ENCODE peak calls at places on chromosome 21, in seven cellular contexts. V is CD8-positive, alpha-beta T cell; A is transverse colon; S is cardiac muscle cell; Y is spleen; I is fibroblast of lung; Q is HCT116. T is an unnamed sample.

GRCh38 chr21:38857152-38857825 is 51.6 kb downstream of the ETS2 start:
- DNase-seq in Y (no peak), Q (no peak), V (no peak), I (no peak), S (no peak), A (no peak), T (no peak)

GRCh38 chr21:25573409-25574206 is 33.7 kb downstream of the MRPL39 start:
- DNase-seq in V (no peak), S (peak; percentile 74), A (no peak), I (peak; percentile 98), Y (no peak), Q (peak; percentile 24), T (no peak)

GRCh38 chr21:46667191-46667734 is 31.8 kb downstream of the PRMT2 start:
- DNase-seq in Y (no peak), S (peak; percentile 37), V (no peak), I (peak; percentile 48), A (no peak), Q (no peak), T (no peak)

GRCh38 chr21:41678944-41679343 is 87.9 kb downstream of the RIPK4 start:
- DNase-seq in Q (peak; percentile 96), Y (peak; percentile 81), A (peak; percentile 96), I (peak; percentile 99), V (no peak), S (peak; percentile 98), T (peak; percentile 89)

GRCh38 chr21:42401164-42401563 is 2.5 kb upstream of the UBASH3A start:
- DNase-seq in Q (no peak), V (no peak), S (peak; percentile 36), I (peak; percentile 41), A (no peak), Y (no peak), T (peak; percentile 85)

GRCh38 chr21:42062543-42063022 is 8.5 kb upstream of the UMODL1 start:
- DNase-seq in Q (no peak), A (peak; percentile 76), I (no peak), Y (peak; percentile 97), S (no peak), V (peak; percentile 96), T (no peak)

GRCh38 chr21:31732891-31733520 is 1.1 kb upstream of the SCAF4 start:
- DNase-seq in S (peak; percentile 28), Q (no peak), I (peak; percentile 26), V (peak; percentile 53), A (peak; percentile 20), Y (no peak), T (no peak)

GRCh38 chr21:26843912-26844257 is 1.3 kb downstream of the ADAMTS1 start:
- DNase-seq in S (peak; percentile 66), I (peak; percentile 89), Y (no peak), Q (no peak), A (no peak), V (no peak), T (peak; percentile 8)

GRCh38 chr21:25428537-25428936 is 178.7 kb downstream of the MRPL39 start:
- DNase-seq in Q (no peak), I (no peak), V (no peak), Y (no peak), S (no peak), A (no peak), T (no peak)

GRCh38 chr21:15370576-15370975 is 305.8 kb upstream of the NRIP1 start:
- DNase-seq in Q (no peak), A (no peak), Y (no peak), V (no peak), I (no peak), S (no peak), T (no peak)

GRCh38 chr21:30209571-30209970 is 6.3 kb downstream of the CLDN8 start:
- DNase-seq in V (no peak), I (no peak), Q (no peak), Y (no peak), S (peak; percentile 27), A (no peak), T (no peak)

GRCh38 chr21:38234395-38235142 is 22.2 kb upstream of the KCNJ15 start:
- DNase-seq in Q (no peak), I (no peak), A (peak; percentile 47), V (no peak), S (no peak), Y (no peak), T (peak; percentile 87)

GRCh38 chr21:16070207-16070651 is 340.4 kb downstream of the USP25 start:
- DNase-seq in Y (no peak), V (no peak), S (no peak), A (no peak), I (peak; percentile 85), Q (no peak), T (no peak)

GRCh38 chr21:46606427-46606813 is 1.5 kb upstream of the S100B start:
- DNase-seq in S (no peak), A (no peak), I (no peak), Y (no peak), V (no peak), Q (no peak), T (no peak)

GRCh38 chr21:42534901-42535378 is 21.3 kb downstream of the SLC37A1 start:
- DNase-seq in Q (no peak), V (no peak), I (no peak), Y (no peak), A (peak; percentile 19), S (no peak), T (no peak)

GRCh38 chr21:37855568-37856391 is 60.5 kb downstream of the KCNJ6 start:
- DNase-seq in Q (no peak), A (no peak), Y (no peak), S (peak; percentile 49), V (no peak), I (peak; percentile 90), T (no peak)

GRCh38 chr21:26946744-26947446 is 20.0 kb downstream of the ADAMTS5 start:
- DNase-seq in Y (no peak), Q (no peak), V (no peak), I (no peak), A (no peak), S (no peak), T (no peak)

GRCh38 chr21:43024737-43025136 is 50.4 kb downstream of the PKNOX1 start:
- DNase-seq in A (no peak), Q (no peak), I (no peak), Y (peak; percentile 9), S (no peak), V (no peak), T (no peak)

GRCh38 chr21:23977971-23978370 is 1629.3 kb downstream of the MRPL39 start:
- DNase-seq in Q (no peak), S (no peak), V (no peak), Y (no peak), I (peak; percentile 41), A (no peak), T (no peak)

GRCh38 chr21:17003763-17004373 is 509.0 kb upstream of the CXADR start:
- DNase-seq in I (peak; percentile 77), Y (no peak), A (no peak), Q (no peak), V (no peak), S (peak; percentile 1), T (no peak)

GRCh38 chr21:16088121-16088520 is 358.3 kb downstream of the USP25 start:
- DNase-seq in Y (no peak), A (no peak), Q (no peak), S (no peak), I (no peak), V (no peak), T (no peak)

GRCh38 chr21:34888569-34889286 is 160.4 kb downstream of the RUNX1 start:
- DNase-seq in I (peak; percentile 96), Q (peak; percentile 86), Y (peak; percentile 96), V (peak; percentile 80), A (peak; percentile 96), S (peak; percentile 98), T (peak; percentile 93)
- H3K4me1 ChIP-seq in I (peaks cover 3% of the 10 kb centered on the region), Q (peaks cover 46% of the 10 kb centered on the region), Y (peaks cover 45% of the 10 kb centered on the region), V (peaks cover 34% of the 10 kb centered on the region), A (peaks cover 19% of the 10 kb centered on the region), S (peaks cover 8% of the 10 kb centered on the region), T (peaks cover 11% of the 10 kb centered on the region)

DNA sequence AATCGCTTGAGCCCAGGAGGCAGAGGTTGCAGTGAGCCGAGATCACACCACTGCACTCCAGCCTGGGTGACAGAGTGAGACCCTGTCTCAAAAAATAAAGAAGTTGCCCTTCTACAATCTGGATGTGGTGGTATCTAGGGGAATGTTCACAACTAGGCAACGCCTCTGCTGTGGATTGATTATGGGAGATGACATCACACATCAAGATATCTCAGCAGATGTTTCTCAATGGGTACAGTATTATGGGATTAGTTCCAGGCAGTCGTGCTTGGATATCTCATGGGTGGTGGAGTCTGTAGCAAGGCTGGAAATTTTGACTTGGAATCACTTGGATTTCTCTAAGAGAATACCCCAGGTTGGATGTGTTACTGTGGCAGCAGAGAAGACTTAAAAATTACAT is 7.7 kb downstream of the IFNAR2 start:
- DNase-seq in Y (no peak), I (no peak), Q (no peak), S (peak; percentile 57), V (no peak), A (no peak), T (no peak)
- H3K4me1 ChIP-seq in Y (peaks cover 74% of the 10 kb centered on the region), I (no peaks in the 10 kb centered on the region), Q (no peaks in the 10 kb centered on the region), S (peaks cover 4% of the 10 kb centered on the region), V (peaks cover 93% of the 10 kb centered on the region), A (no peaks in the 10 kb centered on the region), T (no peaks in the 10 kb centered on the region)

DNA sequence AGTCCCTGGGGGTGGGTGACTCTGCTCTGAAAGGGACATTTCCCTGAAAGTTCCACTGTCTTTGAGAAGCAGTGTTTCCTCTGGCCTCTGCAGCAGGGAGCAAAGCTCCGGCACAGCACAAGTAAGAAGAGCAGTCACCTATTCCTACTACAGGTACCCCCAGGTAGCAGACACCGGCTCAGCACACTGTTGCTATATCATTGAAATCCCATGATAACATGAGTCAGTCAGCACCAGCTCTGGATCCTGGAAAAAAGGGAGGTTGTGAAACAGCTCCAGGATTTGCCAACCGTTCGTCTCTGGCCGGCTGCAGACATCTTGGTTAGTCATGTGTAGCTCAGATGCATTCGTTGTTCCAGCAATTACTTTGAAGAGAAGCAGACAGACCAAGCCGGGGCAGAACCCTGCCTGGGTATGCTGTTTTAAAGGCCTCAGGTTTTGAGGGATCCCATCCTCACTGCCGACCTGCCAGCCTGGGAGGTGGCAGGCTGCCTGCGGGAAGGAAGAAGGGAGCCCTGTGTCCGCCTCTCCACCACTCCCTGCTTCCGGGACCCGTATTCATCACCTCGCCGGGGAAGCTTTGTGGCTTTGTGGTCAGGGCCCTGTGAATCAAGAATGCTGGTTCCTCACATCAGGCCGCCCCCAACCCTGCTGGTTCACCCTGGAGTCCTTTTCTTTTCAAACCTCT is 139.2 kb downstream of the CLIC6 start:
- DNase-seq in I (peak; percentile 94), Q (peak; percentile 82), V (peak; percentile 65), S (peak; percentile 95), A (no peak), Y (peak; percentile 83), T (no peak)
- H3K4me1 ChIP-seq in I (peaks cover 43% of the 10 kb centered on the region), Q (peaks cover 83% of the 10 kb centered on the region), V (peaks cover 44% of the 10 kb centered on the region), S (no peaks in the 10 kb centered on the region), A (peaks cover 6% of the 10 kb centered on the region), Y (peaks cover 27% of the 10 kb centered on the region), T (no peaks in the 10 kb centered on the region)

DNA sequence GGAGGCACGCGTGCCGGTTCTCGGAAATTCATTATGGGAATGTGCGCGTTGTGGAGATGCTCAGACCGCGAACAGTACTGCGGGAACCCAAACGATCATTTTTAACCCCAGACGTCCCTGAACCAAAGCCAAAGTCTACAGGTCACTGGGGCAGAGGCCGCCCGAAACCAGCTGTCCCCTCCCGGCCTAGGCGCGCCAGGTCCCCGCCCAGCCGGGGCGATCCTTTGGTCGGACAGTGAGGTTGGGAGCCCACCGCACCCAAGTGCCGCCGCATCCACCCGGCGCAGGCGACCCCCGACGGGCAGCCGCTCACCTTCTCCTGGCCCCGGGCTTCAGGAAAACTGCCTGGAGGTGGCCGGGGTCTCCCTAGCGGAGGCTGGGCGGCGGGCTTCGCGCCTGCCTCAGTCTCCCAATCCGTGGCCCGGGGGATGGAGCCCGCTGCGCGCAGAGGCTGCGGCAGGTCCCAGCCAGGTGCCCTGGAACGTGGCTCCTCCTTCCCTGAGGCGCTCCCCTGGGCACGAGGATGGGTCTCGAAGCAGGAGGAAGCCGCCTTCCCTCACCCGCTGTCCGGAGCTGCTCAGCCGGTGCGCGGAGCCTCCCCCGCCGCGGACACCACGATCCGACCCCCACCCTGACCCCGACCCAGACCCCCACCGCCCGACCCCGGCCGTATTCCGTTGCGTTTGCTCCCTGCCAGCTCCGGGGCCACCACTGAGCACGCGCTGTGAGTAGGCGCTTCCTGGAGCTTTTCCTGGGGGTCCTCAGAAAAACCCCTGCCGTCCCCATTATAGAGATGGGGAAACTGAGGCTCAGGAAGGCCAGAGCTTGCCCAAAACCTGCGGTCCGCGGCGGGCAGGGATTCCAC is 8.1 kb upstream of the SLX9 start:
- DNase-seq in V (peak; percentile 60), I (no peak), Q (no peak), A (no peak), S (no peak), Y (peak; percentile 88), T (no peak)
- H3K4me1 ChIP-seq in V (peaks cover 51% of the 10 kb centered on the region), I (peaks cover 14% of the 10 kb centered on the region), Q (peaks cover 30% of the 10 kb centered on the region), A (peaks cover 27% of the 10 kb centered on the region), S (peaks cover 11% of the 10 kb centered on the region), Y (peaks cover 67% of the 10 kb centered on the region), T (peaks cover 12% of the 10 kb centered on the region)